ENCODE peak calls at places on chromosome 10, in nine cellular contexts. W is progenitor cell of endocrine pancreas, K is B cell, R is glutamatergic neuron, V is epithelial cell of esophagus, Q is mammary epithelial cell, X is left ventricle myocardium inferior, E is psoas muscle, Z is omental fat pad. H is an unnamed sample.

GRCh38 chr10:21519981-21520436 is 5.5 kb downstream of the SKIDA1 start:
- DNase-seq in W (no peak), K (no peak), R (no peak), V (peak; percentile 48), Q (peak; percentile 68), X (no peak), E (no peak), Z (no peak), H (no peak)

GRCh38 chr10:118286051-118286838 is 55.9 kb downstream of the FAM204A start:
- DNase-seq in W (no peak), K (no peak), R (no peak), V (no peak), Q (no peak), X (no peak), E (no peak), Z (no peak), H (no peak)

GRCh38 chr10:103598654-103599115 is 105.2 kb downstream of the NEURL1 start:
- DNase-seq in W (peak; percentile 35), K (no peak), R (peak; percentile 78), V (peak; percentile 63), Q (peak; percentile 32), X (no peak), E (peak; percentile 50), Z (no peak), H (peak; percentile 64)

GRCh38 chr10:124504711-124505110 is 43.1 kb downstream of the LHPP start:
- DNase-seq in W (no peak), K (no peak), R (no peak), V (no peak), Q (no peak), X (no peak), E (no peak), Z (no peak), H (no peak)

GRCh38 chr10:22316286-22317120 is at the start of gene COMMD3:
- DNase-seq in W (peak; percentile 80), K (peak; percentile 94), R (peak; percentile 83), V (peak; percentile 88), Q (peak; percentile 84), X (peak; percentile 90), E (peak; percentile 89), Z (peak; percentile 70), H (peak; percentile 84)

GRCh38 chr10:93422121-93422520 is 60.0 kb downstream of the MYOF start:
- DNase-seq in W (no peak), K (no peak), R (no peak), V (no peak), Q (no peak), X (no peak), E (no peak), Z (no peak), H (no peak)

GRCh38 chr10:74008212-74008731 is 10.4 kb downstream of the VCL start:
- DNase-seq in W (no peak), K (no peak), R (no peak), V (no peak), Q (peak; percentile 61), X (no peak), E (no peak), Z (no peak), H (no peak)

GRCh38 chr10:124732931-124733536 is 11.1 kb downstream of the FAM53B start:
- DNase-seq in W (no peak), K (no peak), R (no peak), V (peak; percentile 81), Q (peak; percentile 76), X (peak; percentile 68), E (peak; percentile 78), Z (no peak), H (no peak)

GRCh38 chr10:118816471-118817168 is 61.9 kb upstream of the CACUL1 start:
- DNase-seq in W (no peak), K (no peak), R (no peak), V (no peak), Q (no peak), X (no peak), E (no peak), Z (no peak), H (no peak)

GRCh38 chr10:129335396-129335795 is 131.6 kb upstream of the MGMT start:
- DNase-seq in W (no peak), K (no peak), R (no peak), V (no peak), Q (no peak), X (no peak), E (no peak), Z (no peak), H (no peak)

GRCh38 chr10:683448-684071 is 5.9 kb downstream of the DIP2C start:
- DNase-seq in W (no peak), K (no peak), R (no peak), V (no peak), Q (no peak), X (no peak), E (peak; percentile 47), Z (no peak), H (no peak)

GRCh38 chr10:93751832-93752231 is 5.9 kb upstream of the LGI1 start:
- DNase-seq in W (no peak), K (no peak), R (peak; percentile 49), V (peak; percentile 38), Q (peak; percentile 7), X (no peak), E (no peak), Z (no peak), H (peak; percentile 33)

GRCh38 chr10:78927257-78927995 is 141.3 kb upstream of the ZMIZ1 start:
- DNase-seq in W (no peak), K (no peak), R (no peak), V (peak; percentile 50), Q (peak; percentile 50), X (no peak), E (no peak), Z (no peak), H (no peak)

DNA sequence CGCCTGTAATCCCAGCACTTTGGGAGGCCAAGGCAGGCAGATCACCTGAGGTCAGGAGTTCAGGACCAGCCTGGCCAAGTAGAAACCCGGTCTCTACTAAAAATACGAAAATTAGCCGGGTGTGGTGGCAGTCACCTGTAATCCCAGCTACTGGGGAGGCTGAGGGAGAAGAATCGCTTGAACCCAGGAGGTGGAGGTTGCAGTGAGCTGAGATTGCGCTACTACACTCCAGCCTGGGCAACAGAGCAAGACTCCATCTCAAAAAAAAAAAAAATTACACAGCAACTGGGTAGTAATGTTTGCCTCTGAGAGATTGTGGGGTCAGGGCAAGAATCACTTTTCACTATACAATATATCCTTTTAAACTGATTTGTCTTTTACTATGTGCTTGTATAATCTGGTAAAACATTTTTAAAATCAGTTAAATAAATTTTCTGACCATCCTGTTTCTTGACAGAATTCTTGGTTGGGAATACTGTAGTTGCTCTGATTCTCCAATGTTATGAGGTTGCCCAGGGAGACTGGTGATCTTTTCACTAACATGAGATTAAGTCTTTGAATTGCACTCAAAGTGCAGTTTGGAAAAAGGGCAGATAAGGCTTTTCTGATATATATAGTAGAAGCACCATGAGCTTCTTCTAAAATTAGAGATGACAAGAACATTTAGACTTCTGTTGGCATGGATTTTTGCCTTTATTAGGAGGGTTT is 1.5 kb downstream of the ENTPD7 start:
- DNase-seq in W (no peak), K (no peak), R (no peak), V (no peak), Q (no peak), X (no peak), E (no peak), Z (no peak), H (no peak)
- TF ChIP-seq CTCF in W (no peak), K (no peak), R (no peak), V (no peak), Q (no peak), X (no peak), E (no peak), Z (no peak), H (no peak)

DNA sequence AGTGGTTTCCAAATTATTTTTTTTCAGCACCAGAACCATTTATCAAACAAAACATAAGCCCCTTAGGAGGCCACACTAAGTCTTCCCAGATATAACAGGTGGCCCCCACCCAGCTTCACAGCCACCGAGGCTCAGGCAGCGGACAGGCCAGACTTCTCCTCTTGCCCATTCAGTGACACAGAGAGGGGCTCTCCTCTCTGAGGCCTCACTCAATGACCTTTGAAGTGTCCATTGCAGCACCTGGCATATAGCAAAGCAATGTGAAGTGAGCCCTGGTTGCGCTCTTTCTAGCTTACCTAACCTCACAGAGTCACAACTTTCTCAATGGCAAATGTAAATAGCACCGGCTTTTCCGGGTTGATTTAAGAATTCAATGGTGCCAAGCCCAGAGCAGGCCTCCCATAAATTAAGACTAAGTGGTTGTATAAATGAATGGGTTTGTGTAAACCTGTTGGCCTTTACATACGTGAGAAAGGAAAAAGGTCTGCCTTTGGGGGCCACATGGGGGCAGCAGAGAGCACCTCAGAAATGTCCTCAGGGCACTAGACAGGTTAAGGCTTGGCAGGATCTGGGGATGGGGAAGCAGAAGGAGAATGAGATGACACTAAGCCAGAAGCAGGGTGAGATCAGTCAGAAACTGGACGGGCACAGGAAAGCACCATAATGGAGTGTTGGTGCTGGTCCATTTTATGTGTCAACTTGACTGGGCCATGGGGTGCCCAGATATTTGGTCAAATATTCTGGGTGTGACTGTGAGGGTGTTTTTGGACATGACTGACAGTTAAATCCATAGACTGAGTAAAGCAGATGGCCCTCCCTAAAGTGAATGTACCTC is 59.1 kb downstream of the FRMPD2 start:
- DNase-seq in W (peak; percentile 49), K (no peak), R (peak; percentile 80), V (peak; percentile 86), Q (peak; percentile 69), X (no peak), E (no peak), Z (no peak), H (peak; percentile 66)
- TF ChIP-seq CTCF in W (peak; percentile 79), K (peak; percentile 47), R (peak; percentile 79), V (peak; percentile 85), Q (peak; percentile 79), X (peak; percentile 64), E (peak; percentile 30), Z (no peak), H (peak; percentile 89)

GRCh38 chr10:60042959-60043358 is 136.6 kb upstream of the CCDC6 start:
- DNase-seq in W (no peak), K (no peak), R (no peak), V (no peak), Q (no peak), X (no peak), E (no peak), Z (no peak), H (no peak)

GRCh38 chr10:60044221-60044620 is 137.9 kb upstream of the CCDC6 start:
- DNase-seq in W (no peak), K (no peak), R (no peak), V (no peak), Q (no peak), X (no peak), E (no peak), Z (no peak), H (no peak)

GRCh38 chr10:60042262-60042661 is 135.9 kb upstream of the CCDC6 start:
- DNase-seq in W (no peak), K (no peak), R (no peak), V (no peak), Q (no peak), X (no peak), E (no peak), Z (no peak), H (no peak)

GRCh38 chr10:60043561-60043960 is 137.2 kb upstream of the CCDC6 start:
- DNase-seq in W (no peak), K (no peak), R (no peak), V (no peak), Q (no peak), X (no peak), E (no peak), Z (no peak), H (no peak)

GRCh38 chr10:60048146-60048545 is 141.8 kb upstream of the CCDC6 start:
- DNase-seq in W (no peak), K (no peak), R (no peak), V (peak; percentile 52), Q (peak; percentile 18), X (no peak), E (no peak), Z (no peak), H (peak; percentile 14)
- TF ChIP-seq CTCF in W (peak; percentile 52), K (no peak), R (no peak), V (peak; percentile 52), Q (peak; percentile 48), X (peak; percentile 25), E (no peak), Z (no peak), H (peak; percentile 16)

GRCh38 chr10:28679941-28680752 is 2.8 kb downstream of the BAMBI start:
- DNase-seq in W (no peak), K (no peak), R (no peak), V (no peak), Q (peak; percentile 10), X (no peak), E (no peak), Z (no peak), H (peak; percentile 31)
- TF ChIP-seq CTCF in W (peak; percentile 62), K (peak; percentile 27), R (peak; percentile 41), V (peak; percentile 23), Q (peak; percentile 29), X (peak; percentile 56), E (peak; percentile 4), Z (no peak), H (peak; percentile 51)